ENCODE peak calls at places on chromosome 7, in nine cellular contexts. U, Y, O, F, B, A, M, W and E are unnamed samples.

GRCh38 chr7:156472267-156472666 is 168.3 kb upstream of the RNF32 start:
- DNase-seq in U (no peak), B (no peak), F (no peak), Y (no peak), O (no peak), W (no peak), A (no peak), M (no peak), E (no peak)

GRCh38 chr7:129498021-129498420 is 4.3 kb upstream of the SMKR1 start:
- DNase-seq in M (no peak), Y (no peak), U (no peak), W (no peak), O (no peak), B (no peak), F (no peak), A (no peak), E (no peak)

GRCh38 chr7:157851501-157852067 is 514.8 kb downstream of the DNAJB6 start:
- DNase-seq in U (peak), F (no peak), Y (peak), B (no peak), A (peak), W (peak), O (no peak), M (no peak), E (peak)

GRCh38 chr7:91784469-91784868 is 96.0 kb downstream of the MTERF1 start:
- DNase-seq in F (peak), U (peak), A (no peak), Y (no peak), M (peak), B (peak), W (no peak), O (peak), E (no peak)

GRCh38 chr7:139582130-139582650 is 58.7 kb downstream of the CLEC2L start:
- DNase-seq in F (no peak), B (no peak), M (no peak), A (no peak), U (no peak), W (no peak), O (no peak), Y (no peak), E (no peak)

GRCh38 chr7:128838981-128839731 is 8.9 kb downstream of the FLNC start:
- DNase-seq in Y (no peak), O (no peak), B (no peak), U (no peak), F (no peak), W (no peak), M (no peak), A (peak), E (no peak)

GRCh38 chr7:25953859-25954258 is 198.1 kb upstream of the NFE2L3 start:
- DNase-seq in U (peak), O (peak), B (no peak), M (no peak), F (no peak), Y (no peak), W (no peak), A (no peak), E (no peak)

GRCh38 chr7:51451751-51452465 is 135.3 kb upstream of the COBL start:
- DNase-seq in M (no peak), Y (peak), O (no peak), W (no peak), F (no peak), B (no peak), A (no peak), U (no peak), E (no peak)

GRCh38 chr7:100166317-100166940 is 2.0 kb downstream of the GAL3ST4 start:
- DNase-seq in O (no peak), M (no peak), B (no peak), A (peak), U (peak), W (no peak), F (no peak), Y (no peak), E (no peak)

GRCh38 chr7:84372155-84372621 is 177.6 kb upstream of the SEMA3A start:
- DNase-seq in Y (no peak), U (no peak), W (no peak), B (no peak), O (peak), M (no peak), A (no peak), F (peak), E (no peak)

GRCh38 chr7:42605800-42606199 is 306.1 kb downstream of the C7orf25 start:
- DNase-seq in A (no peak), Y (no peak), F (no peak), U (no peak), W (no peak), B (no peak), O (peak), M (no peak), E (no peak)

GRCh38 chr7:143458263-143458662 is 15.0 kb downstream of the TAS2R60 start:
- DNase-seq in A (no peak), O (no peak), W (no peak), M (no peak), Y (no peak), B (no peak), F (no peak), U (no peak), E (no peak)

GRCh38 chr7:50721661-50722259 is 60.9 kb downstream of the GRB10 start:
- DNase-seq in M (no peak), O (no peak), F (no peak), W (peak), B (no peak), A (no peak), U (no peak), Y (no peak), E (no peak)

GRCh38 chr7:30348083-30348560 is 63.7 kb downstream of the ZNRF2 start:
- DNase-seq in W (no peak), M (peak), F (peak), A (no peak), B (peak), O (peak), U (peak), Y (no peak), E (peak)

GRCh38 chr7:128268233-128268632 is 27.2 kb downstream of the LEP start:
- DNase-seq in M (no peak), A (no peak), F (no peak), O (no peak), B (no peak), U (no peak), W (no peak), Y (no peak), E (no peak)

GRCh38 chr7:91710896-91711295 is 169.6 kb downstream of the MTERF1 start:
- DNase-seq in Y (no peak), W (no peak), O (no peak), B (no peak), F (no peak), M (no peak), A (no peak), U (no peak), E (no peak)

GRCh38 chr7:131827421-131827820 is 271.0 kb upstream of the PODXL start:
- DNase-seq in B (no peak), O (no peak), M (no peak), Y (no peak), A (no peak), U (no peak), W (no peak), F (no peak), E (no peak)

GRCh38 chr7:31114593-31115343 is 62.7 kb downstream of the ADCYAP1R1 start:
- DNase-seq in A (no peak), U (no peak), W (no peak), M (no peak), F (no peak), B (peak), O (peak), Y (peak), E (no peak)

GRCh38 chr7:107958764-107959526 is 44.0 kb downstream of the LAMB1 start:
- DNase-seq in A (no peak), B (no peak), Y (no peak), O (peak), M (no peak), F (no peak), W (no peak), U (no peak), E (no peak)

GRCh38 chr7:24764972-24765744 is 7.9 kb upstream of the GSDME start:
- DNase-seq in A (no peak), M (no peak), B (no peak), U (no peak), O (peak), W (no peak), F (no peak), Y (no peak), E (no peak)

GRCh38 chr7:127751723-127752448 is 99.9 kb downstream of the SND1 start:
- DNase-seq in U (no peak), O (peak), W (no peak), Y (no peak), M (no peak), B (no peak), F (no peak), A (no peak), E (no peak)

GRCh38 chr7:137342751-137343482 is 616 bp downstream of the PTN start:
- DNase-seq in W (no peak), B (no peak), Y (no peak), U (no peak), F (no peak), O (no peak), M (no peak), A (no peak), E (no peak)

GRCh38 chr7:122803323-122803722 is 82.9 kb downstream of the CADPS2 start:
- DNase-seq in W (no peak), B (peak), O (peak), Y (peak), U (peak), F (no peak), M (peak), A (no peak), E (no peak)

GRCh38 chr7:4174451-4174850 is 507.6 kb upstream of the FOXK1 start:
- DNase-seq in U (peak), Y (no peak), W (no peak), M (no peak), B (no peak), O (no peak), F (no peak), A (peak), E (no peak)

GRCh38 chr7:124462249-124462648 is 303.3 kb downstream of the GPR37 start:
- DNase-seq in U (no peak), A (no peak), F (no peak), M (no peak), Y (no peak), O (peak), B (no peak), W (no peak), E (no peak)

GRCh38 chr7:138350103-138350700 is 109.9 kb upstream of the TRIM24 start:
- DNase-seq in U (no peak), B (no peak), F (no peak), O (no peak), M (no peak), W (no peak), A (no peak), Y (no peak), E (no peak)

GRCh38 chr7:50352282-50352681 is 47.8 kb downstream of the IKZF1 start:
- DNase-seq in W (no peak), Y (no peak), O (no peak), F (no peak), M (no peak), U (no peak), A (no peak), B (no peak), E (peak)

GRCh38 chr7:155836216-155837125 is 24.2 kb upstream of the SHH start:
- DNase-seq in U (no peak), O (no peak), A (no peak), W (no peak), Y (no peak), B (no peak), F (no peak), M (no peak), E (no peak)

GRCh38 chr7:141945356-141945755 is 1.4 kb downstream of the CLEC5A start:
- DNase-seq in W (no peak), O (no peak), Y (no peak), A (no peak), F (peak), B (no peak), U (no peak), M (no peak), E (no peak)

GRCh38 chr7:50400114-50400513 is 50.0 kb downstream of the FIGNL1 start:
- DNase-seq in U (no peak), M (no peak), O (no peak), Y (no peak), W (no peak), B (no peak), A (no peak), F (no peak), E (no peak)

GRCh38 chr7:32257632-32258031 is 187.4 kb upstream of the PDE1C start:
- DNase-seq in U (no peak), B (no peak), M (no peak), F (no peak), A (no peak), W (no peak), Y (no peak), O (no peak), E (no peak)

GRCh38 chr7:92848854-92849745 is 12.7 kb upstream of the CDK6 start:
- DNase-seq in M (no peak), A (no peak), F (no peak), B (no peak), Y (no peak), O (no peak), W (peak), U (no peak), E (no peak)

GRCh38 chr7:24877790-24878311 is 102.1 kb downstream of the OSBPL3 start:
- DNase-seq in U (peak), M (no peak), O (peak), F (no peak), Y (no peak), B (no peak), A (no peak), W (no peak), E (no peak)

GRCh38 chr7:149717481-149717880 is 55.9 kb downstream of the ZNF467 start:
- DNase-seq in O (no peak), Y (no peak), F (no peak), M (no peak), B (no peak), U (no peak), W (no peak), A (no peak), E (no peak)

GRCh38 chr7:111012799-111013675 is 77.9 kb upstream of the LRRN3 start:
- DNase-seq in O (no peak), F (no peak), W (no peak), A (no peak), U (no peak), M (no peak), Y (no peak), B (no peak), E (no peak)

GRCh38 chr7:111864291-111864976 is 302.1 kb upstream of the IMMP2L start:
- DNase-seq in W (no peak), O (peak), U (no peak), Y (no peak), A (no peak), B (no peak), M (no peak), F (no peak), E (no peak)

GRCh38 chr7:4703532-4703931 is 21.4 kb downstream of the FOXK1 start:
- DNase-seq in F (no peak), U (no peak), Y (no peak), O (no peak), A (no peak), M (no peak), W (no peak), B (no peak), E (no peak)

GRCh38 chr7:151135525-151135845 is 32.0 kb downstream of the GBX1 start:
- DNase-seq in W (no peak), A (no peak), B (no peak), M (no peak), O (no peak), Y (no peak), U (no peak), F (no peak), E (no peak)

GRCh38 chr7:131581241-131582157 is 25.1 kb upstream of the PODXL start:
- DNase-seq in B (no peak), F (no peak), U (no peak), Y (no peak), W (no peak), M (no peak), O (no peak), A (peak), E (no peak)